ENCODE peak calls at places on chromosome 9, in four cellular contexts. X, I, E and T are unnamed samples.

GRCh38 chr9:36550135-36550534 is 22.6 kb upstream of the MELK start:
- DNase-seq in X (no peak), I (no peak), E (no peak), T (no peak)

GRCh38 chr9:114487607-114488300 is 17.5 kb downstream of the WHRN start:
- DNase-seq in X (peak; percentile 58), I (peak; percentile 49), E (peak; percentile 45), T (peak; percentile 74)

GRCh38 chr9:93813687-93814560 is 141.2 kb downstream of the BARX1 start:
- DNase-seq in X (peak; percentile 72), I (no peak), E (no peak), T (no peak)

GRCh38 chr9:107215381-107215780 is 67.7 kb upstream of the RAD23B start:
- DNase-seq in X (no peak), I (no peak), E (no peak), T (peak; percentile 65)

GRCh38 chr9:88532320-88532719 is 2.7 kb upstream of the NXNL2 start:
- DNase-seq in X (no peak), I (no peak), E (no peak), T (no peak)

GRCh38 chr9:130779153-130779855 is 55.8 kb upstream of the ABL1 start:
- DNase-seq in X (no peak), I (no peak), E (no peak), T (peak; percentile 80)

GRCh38 chr9:107760469-107761242 is 271.1 kb upstream of the KLF4 start:
- DNase-seq in X (no peak), I (no peak), E (no peak), T (no peak)

GRCh38 chr9:130137870-130138653 is 34.1 kb upstream of the NCS1 start:
- DNase-seq in X (no peak), I (no peak), E (peak; percentile 49), T (peak; percentile 97)

GRCh38 chr9:81097167-81097566 is 592.2 kb downstream of the TLE1 start:
- DNase-seq in X (no peak), I (no peak), E (no peak), T (no peak)